ENCODE peak calls at places on chromosomes 16 and 17, in six cellular contexts. One of them, this sample, is unnamed.

GRCh38 chr16:84631882-84632281 is 14.0 kb upstream of the COTL1 start:
- DNase-seq in brain microvascular endothelial cell: no peak
- DNase-seq in stimulated activated CD4-positive, alpha-beta T cell treated with anti-CD3 and anti-CD28 coated beads, Interleukin-2, amount 100 ng/mL, for 48 hours: no peak
- DNase-seq in NCI-H2081: no peak
- DNase-seq in Daoy: no peak
- DNase-seq in GOT3: no peak
- DNase-seq in this sample: no peak

GRCh38 chr17:72191356-72191755 is 70.5 kb downstream of the SOX9 start:
- DNase-seq in brain microvascular endothelial cell: no peak
- DNase-seq in stimulated activated CD4-positive, alpha-beta T cell treated with anti-CD3 and anti-CD28 coated beads, Interleukin-2, amount 100 ng/mL, for 48 hours: no peak
- DNase-seq in NCI-H2081: no peak
- DNase-seq in Daoy: no peak
- DNase-seq in GOT3: no peak
- DNase-seq in this sample: no peak

GRCh38 chr17:39096435-39097158 is 54.8 kb downstream of the PLXDC1 start:
- DNase-seq in brain microvascular endothelial cell: no peak
- DNase-seq in stimulated activated CD4-positive, alpha-beta T cell treated with anti-CD3 and anti-CD28 coated beads, Interleukin-2, amount 100 ng/mL, for 48 hours: no peak
- DNase-seq in NCI-H2081: no peak
- DNase-seq in Daoy: no peak
- DNase-seq in GOT3: no peak
- DNase-seq in this sample: peak; percentile 45

GRCh38 chr16:15682105-15682570 is 32.1 kb downstream of the NDE1 start:
- DNase-seq in brain microvascular endothelial cell: peak; percentile 85
- DNase-seq in stimulated activated CD4-positive, alpha-beta T cell treated with anti-CD3 and anti-CD28 coated beads, Interleukin-2, amount 100 ng/mL, for 48 hours: peak; percentile 12
- DNase-seq in NCI-H2081: peak; percentile 12
- DNase-seq in Daoy: peak; percentile 83
- DNase-seq in GOT3: no peak
- DNase-seq in this sample: peak; percentile 85

GRCh38 chr17:63442549-63443035 is 3.5 kb downstream of the CYB561 start:
- DNase-seq in brain microvascular endothelial cell: no peak
- DNase-seq in stimulated activated CD4-positive, alpha-beta T cell treated with anti-CD3 and anti-CD28 coated beads, Interleukin-2, amount 100 ng/mL, for 48 hours: no peak
- DNase-seq in NCI-H2081: no peak
- DNase-seq in Daoy: no peak
- DNase-seq in GOT3: no peak
- DNase-seq in this sample: no peak

GRCh38 chr16:87457051-87457611 is 35.7 kb downstream of the ZCCHC14 start:
- DNase-seq in brain microvascular endothelial cell: no peak
- DNase-seq in stimulated activated CD4-positive, alpha-beta T cell treated with anti-CD3 and anti-CD28 coated beads, Interleukin-2, amount 100 ng/mL, for 48 hours: no peak
- DNase-seq in NCI-H2081: no peak
- DNase-seq in Daoy: peak; percentile 20
- DNase-seq in GOT3: no peak
- DNase-seq in this sample: no peak

GRCh38 chr16:88874938-88875599 is 8.6 kb upstream of the PABPN1L start:
- DNase-seq in brain microvascular endothelial cell: no peak
- DNase-seq in stimulated activated CD4-positive, alpha-beta T cell treated with anti-CD3 and anti-CD28 coated beads, Interleukin-2, amount 100 ng/mL, for 48 hours: no peak
- DNase-seq in NCI-H2081: no peak
- DNase-seq in Daoy: no peak
- DNase-seq in GOT3: no peak
- DNase-seq in this sample: no peak

GRCh38 chr17:28705074-28705659 is 6.5 kb downstream of the PROCA1 start:
- DNase-seq in brain microvascular endothelial cell: no peak
- DNase-seq in stimulated activated CD4-positive, alpha-beta T cell treated with anti-CD3 and anti-CD28 coated beads, Interleukin-2, amount 100 ng/mL, for 48 hours: no peak
- DNase-seq in NCI-H2081: no peak
- DNase-seq in Daoy: no peak
- DNase-seq in GOT3: no peak
- DNase-seq in this sample: no peak

GRCh38 chr17:82238562-82239201 is 9.8 kb downstream of the SLC16A3 start:
- DNase-seq in brain microvascular endothelial cell: peak; percentile 85
- DNase-seq in stimulated activated CD4-positive, alpha-beta T cell treated with anti-CD3 and anti-CD28 coated beads, Interleukin-2, amount 100 ng/mL, for 48 hours: peak; percentile 62
- DNase-seq in NCI-H2081: peak; percentile 60
- DNase-seq in Daoy: peak; percentile 93
- DNase-seq in GOT3: no peak
- DNase-seq in this sample: no peak

GRCh38 chr16:4034963-4035362 is 81.3 kb downstream of the ADCY9 start:
- DNase-seq in brain microvascular endothelial cell: no peak
- DNase-seq in stimulated activated CD4-positive, alpha-beta T cell treated with anti-CD3 and anti-CD28 coated beads, Interleukin-2, amount 100 ng/mL, for 48 hours: no peak
- DNase-seq in NCI-H2081: no peak
- DNase-seq in Daoy: no peak
- DNase-seq in GOT3: no peak
- DNase-seq in this sample: no peak

GRCh38 chr17:74403512-74404137 is 28.3 kb upstream of the GPRC5C start:
- DNase-seq in brain microvascular endothelial cell: no peak
- DNase-seq in stimulated activated CD4-positive, alpha-beta T cell treated with anti-CD3 and anti-CD28 coated beads, Interleukin-2, amount 100 ng/mL, for 48 hours: no peak
- DNase-seq in NCI-H2081: no peak
- DNase-seq in Daoy: no peak
- DNase-seq in GOT3: no peak
- DNase-seq in this sample: no peak

GRCh38 chr16:88963583-88963982 is 13.4 kb downstream of the CBFA2T3 start:
- DNase-seq in brain microvascular endothelial cell: no peak
- DNase-seq in stimulated activated CD4-positive, alpha-beta T cell treated with anti-CD3 and anti-CD28 coated beads, Interleukin-2, amount 100 ng/mL, for 48 hours: no peak
- DNase-seq in NCI-H2081: no peak
- DNase-seq in Daoy: peak; percentile 45
- DNase-seq in GOT3: no peak
- DNase-seq in this sample: no peak

GRCh38 chr17:57121308-57122042 is 36.4 kb downstream of the AKAP1 start:
- DNase-seq in brain microvascular endothelial cell: peak; percentile 48
- DNase-seq in stimulated activated CD4-positive, alpha-beta T cell treated with anti-CD3 and anti-CD28 coated beads, Interleukin-2, amount 100 ng/mL, for 48 hours: no peak
- DNase-seq in NCI-H2081: peak; percentile 47
- DNase-seq in Daoy: no peak
- DNase-seq in GOT3: no peak
- DNase-seq in this sample: no peak

GRCh38 chr16:30570621-30571443 is 682 bp downstream of the ZNF688 start:
- DNase-seq in brain microvascular endothelial cell: peak; percentile 16
- DNase-seq in stimulated activated CD4-positive, alpha-beta T cell treated with anti-CD3 and anti-CD28 coated beads, Interleukin-2, amount 100 ng/mL, for 48 hours: no peak
- DNase-seq in NCI-H2081: no peak
- DNase-seq in Daoy: peak; percentile 18
- DNase-seq in GOT3: no peak
- DNase-seq in this sample: peak; percentile 26

GRCh38 chr16:84916156-84916555 is 95.2 kb downstream of the ZDHHC7 start:
- DNase-seq in brain microvascular endothelial cell: no peak
- DNase-seq in stimulated activated CD4-positive, alpha-beta T cell treated with anti-CD3 and anti-CD28 coated beads, Interleukin-2, amount 100 ng/mL, for 48 hours: no peak
- DNase-seq in NCI-H2081: no peak
- DNase-seq in Daoy: no peak
- DNase-seq in GOT3: no peak
- DNase-seq in this sample: no peak

GRCh38 chr17:44877121-44877520 is 22.1 kb downstream of the EFTUD2 start:
- DNase-seq in brain microvascular endothelial cell: no peak
- DNase-seq in stimulated activated CD4-positive, alpha-beta T cell treated with anti-CD3 and anti-CD28 coated beads, Interleukin-2, amount 100 ng/mL, for 48 hours: no peak
- DNase-seq in NCI-H2081: no peak
- DNase-seq in Daoy: no peak
- DNase-seq in GOT3: no peak
- DNase-seq in this sample: no peak

GRCh38 chr16:11779074-11779473 is 18.0 kb downstream of the ZC3H7A start:
- DNase-seq in brain microvascular endothelial cell: no peak
- DNase-seq in stimulated activated CD4-positive, alpha-beta T cell treated with anti-CD3 and anti-CD28 coated beads, Interleukin-2, amount 100 ng/mL, for 48 hours: no peak
- DNase-seq in NCI-H2081: no peak
- DNase-seq in Daoy: no peak
- DNase-seq in GOT3: no peak
- DNase-seq in this sample: no peak

GRCh38 chr16:49000594-49000993 is 281.0 kb downstream of the CBLN1 start:
- DNase-seq in brain microvascular endothelial cell: no peak
- DNase-seq in stimulated activated CD4-positive, alpha-beta T cell treated with anti-CD3 and anti-CD28 coated beads, Interleukin-2, amount 100 ng/mL, for 48 hours: no peak
- DNase-seq in NCI-H2081: peak; percentile 2
- DNase-seq in Daoy: no peak
- DNase-seq in GOT3: no peak
- DNase-seq in this sample: no peak

GRCh38 chr16:17965131-17965530 is 371.4 kb downstream of the NPIPA8 start:
- DNase-seq in brain microvascular endothelial cell: no peak
- DNase-seq in stimulated activated CD4-positive, alpha-beta T cell treated with anti-CD3 and anti-CD28 coated beads, Interleukin-2, amount 100 ng/mL, for 48 hours: no peak
- DNase-seq in NCI-H2081: no peak
- DNase-seq in Daoy: no peak
- DNase-seq in GOT3: no peak
- DNase-seq in this sample: peak; percentile 64

GRCh38 chr16:72877374-72878028 is 170.4 kb downstream of the ZFHX3 start:
- DNase-seq in brain microvascular endothelial cell: peak; percentile 89
- DNase-seq in stimulated activated CD4-positive, alpha-beta T cell treated with anti-CD3 and anti-CD28 coated beads, Interleukin-2, amount 100 ng/mL, for 48 hours: no peak
- DNase-seq in NCI-H2081: no peak
- DNase-seq in Daoy: peak; percentile 75
- DNase-seq in GOT3: no peak
- DNase-seq in this sample: peak; percentile 82

GRCh38 chr17:77640916-77641605 is 317.4 kb upstream of the TNRC6C start:
- DNase-seq in brain microvascular endothelial cell: no peak
- DNase-seq in stimulated activated CD4-positive, alpha-beta T cell treated with anti-CD3 and anti-CD28 coated beads, Interleukin-2, amount 100 ng/mL, for 48 hours: no peak
- DNase-seq in NCI-H2081: no peak
- DNase-seq in Daoy: no peak
- DNase-seq in GOT3: no peak
- DNase-seq in this sample: no peak

GRCh38 chr16:19170043-19170655 is 2.1 kb downstream of the SYT17 start:
- DNase-seq in brain microvascular endothelial cell: no peak
- DNase-seq in stimulated activated CD4-positive, alpha-beta T cell treated with anti-CD3 and anti-CD28 coated beads, Interleukin-2, amount 100 ng/mL, for 48 hours: no peak
- DNase-seq in NCI-H2081: no peak
- DNase-seq in Daoy: no peak
- DNase-seq in GOT3: no peak
- DNase-seq in this sample: no peak

GRCh38 chr16:86567701-86568571 is 1.3 kb downstream of the FOXC2 start:
- DNase-seq in brain microvascular endothelial cell: no peak
- DNase-seq in stimulated activated CD4-positive, alpha-beta T cell treated with anti-CD3 and anti-CD28 coated beads, Interleukin-2, amount 100 ng/mL, for 48 hours: no peak
- DNase-seq in NCI-H2081: no peak
- DNase-seq in Daoy: peak; percentile 56
- DNase-seq in GOT3: no peak
- DNase-seq in this sample: no peak

GRCh38 chr17:59621771-59622170 is 2.1 kb downstream of the CLTC start:
- DNase-seq in brain microvascular endothelial cell: no peak
- DNase-seq in stimulated activated CD4-positive, alpha-beta T cell treated with anti-CD3 and anti-CD28 coated beads, Interleukin-2, amount 100 ng/mL, for 48 hours: no peak
- DNase-seq in NCI-H2081: no peak
- DNase-seq in Daoy: no peak
- DNase-seq in GOT3: no peak
- DNase-seq in this sample: no peak

GRCh38 chr17:36510636-36511035 is 24.0 kb downstream of the MYO19 start:
- DNase-seq in brain microvascular endothelial cell: no peak
- DNase-seq in stimulated activated CD4-positive, alpha-beta T cell treated with anti-CD3 and anti-CD28 coated beads, Interleukin-2, amount 100 ng/mL, for 48 hours: no peak
- DNase-seq in NCI-H2081: no peak
- DNase-seq in Daoy: no peak
- DNase-seq in GOT3: no peak
- DNase-seq in this sample: no peak

GRCh38 chr17:48613862-48614694 is 1.0 kb downstream of the HOXB8 start:
- DNase-seq in brain microvascular endothelial cell: no peak
- DNase-seq in stimulated activated CD4-positive, alpha-beta T cell treated with anti-CD3 and anti-CD28 coated beads, Interleukin-2, amount 100 ng/mL, for 48 hours: no peak
- DNase-seq in NCI-H2081: peak; percentile 54
- DNase-seq in Daoy: peak; percentile 52
- DNase-seq in GOT3: no peak
- DNase-seq in this sample: no peak